ENCODE peak calls at places on chromosomes 12 and 14, in five cellular contexts. One of them, this sample, is unnamed. For H3K36me3, the result is how much of the 10 kb centered on the place peaks cover.

GRCh38 chr12:79274571-79275064 is 410.0 kb downstream of the SYT1 start:
- DNase-seq in Peyer's patch: no peak
- DNase-seq in PC-9: no peak
- DNase-seq in heart right ventricle: no peak
- DNase-seq in upper lobe of right lung: no peak
- DNase-seq in this sample: no peak

GRCh38 chr14:98593361-98593761 is 678.6 kb downstream of the BCL11B start:
- DNase-seq in Peyer's patch: no peak
- DNase-seq in PC-9: no peak
- DNase-seq in heart right ventricle: no peak
- DNase-seq in upper lobe of right lung: no peak
- DNase-seq in this sample: no peak

GRCh38 chr14:103220134-103220981 is 97.1 kb downstream of the TNFAIP2 start:
- DNase-seq in Peyer's patch: no peak
- DNase-seq in PC-9: no peak
- DNase-seq in heart right ventricle: no peak
- DNase-seq in upper lobe of right lung: peak
- DNase-seq in this sample: no peak

GRCh38 chr12:95674088-95674595 is 116.4 kb downstream of the NTN4 start:
- DNase-seq in Peyer's patch: no peak
- DNase-seq in PC-9: no peak
- DNase-seq in heart right ventricle: no peak
- DNase-seq in upper lobe of right lung: no peak
- DNase-seq in this sample: no peak

GRCh38 chr12:25811656-25812126 is 146.8 kb upstream of the RASSF8 start:
- DNase-seq in Peyer's patch: no peak
- DNase-seq in PC-9: no peak
- DNase-seq in heart right ventricle: no peak
- DNase-seq in upper lobe of right lung: no peak
- DNase-seq in this sample: no peak

GRCh38 chr14:100822007-100822406 is 3.9 kb upstream of the MEG3 start:
- DNase-seq in Peyer's patch: no peak
- DNase-seq in PC-9: no peak
- DNase-seq in heart right ventricle: no peak
- DNase-seq in upper lobe of right lung: no peak
- DNase-seq in this sample: no peak

GRCh38 chr12:52097045-52097666 is 17.7 kb downstream of the SMIM41 start:
- DNase-seq in Peyer's patch: no peak
- DNase-seq in PC-9: no peak
- DNase-seq in heart right ventricle: no peak
- DNase-seq in upper lobe of right lung: peak
- DNase-seq in this sample: peak

GRCh38 chr12:22626429-22626828 is 1.5 kb downstream of the ETNK1 start:
- DNase-seq in Peyer's patch: no peak
- DNase-seq in PC-9: no peak
- DNase-seq in heart right ventricle: no peak
- DNase-seq in upper lobe of right lung: no peak
- DNase-seq in this sample: no peak

GRCh38 chr12:110233212-110233903 is 47.7 kb upstream of the ATP2A2 start:
- DNase-seq in Peyer's patch: no peak
- DNase-seq in PC-9: no peak
- DNase-seq in heart right ventricle: no peak
- DNase-seq in upper lobe of right lung: no peak
- DNase-seq in this sample: no peak

GRCh38 chr12:109625131-109625559 is 51.6 kb downstream of the MVK start:
- DNase-seq in Peyer's patch: no peak
- DNase-seq in PC-9: peak
- DNase-seq in heart right ventricle: no peak
- DNase-seq in upper lobe of right lung: no peak
- DNase-seq in this sample: no peak

GRCh38 chr14:94897092-94897491 is 127.2 kb upstream of the GSC start:
- DNase-seq in Peyer's patch: no peak
- DNase-seq in PC-9: no peak
- DNase-seq in heart right ventricle: no peak
- DNase-seq in upper lobe of right lung: no peak
- DNase-seq in this sample: no peak

GRCh38 chr12:54011665-54012532 is 3.1 kb downstream of the HOXC8 start:
- DNase-seq in Peyer's patch: no peak
- DNase-seq in PC-9: no peak
- DNase-seq in heart right ventricle: no peak
- DNase-seq in upper lobe of right lung: no peak
- DNase-seq in this sample: no peak

GRCh38 chr12:98465505-98465904 is 49.9 kb upstream of the TMPO start:
- DNase-seq in Peyer's patch: no peak
- DNase-seq in PC-9: no peak
- DNase-seq in heart right ventricle: no peak
- DNase-seq in upper lobe of right lung: no peak
- DNase-seq in this sample: no peak

GRCh38 chr12:116183741-116184141 is 93.8 kb downstream of the MED13L start:
- DNase-seq in Peyer's patch: no peak
- DNase-seq in PC-9: no peak
- DNase-seq in heart right ventricle: no peak
- DNase-seq in upper lobe of right lung: no peak
- DNase-seq in this sample: no peak

GRCh38 chr12:105897311-105897725 is 241.4 kb downstream of the NUAK1 start:
- DNase-seq in Peyer's patch: no peak
- DNase-seq in PC-9: no peak
- DNase-seq in heart right ventricle: no peak
- DNase-seq in upper lobe of right lung: no peak
- DNase-seq in this sample: no peak

GRCh38 chr12:101325590-101325989 is 45.7 kb downstream of the UTP20 start:
- DNase-seq in Peyer's patch: no peak
- DNase-seq in PC-9: no peak
- DNase-seq in heart right ventricle: no peak
- DNase-seq in upper lobe of right lung: no peak
- DNase-seq in this sample: no peak

GRCh38 chr14:78135450-78135891 is 34.7 kb upstream of the NRXN3 start:
- DNase-seq in Peyer's patch: no peak
- DNase-seq in PC-9: peak
- DNase-seq in heart right ventricle: no peak
- DNase-seq in upper lobe of right lung: no peak
- DNase-seq in this sample: no peak

GRCh38 chr12:120080043-120080400 is 36.5 kb downstream of the RAB35 start:
- DNase-seq in Peyer's patch: no peak
- DNase-seq in PC-9: no peak
- DNase-seq in heart right ventricle: no peak
- DNase-seq in upper lobe of right lung: peak
- DNase-seq in this sample: no peak

GRCh38 chr12:46218509-46219095 is 50.2 kb downstream of the SLC38A1 start:
- DNase-seq in Peyer's patch: no peak
- DNase-seq in PC-9: peak
- DNase-seq in heart right ventricle: no peak
- DNase-seq in upper lobe of right lung: no peak
- DNase-seq in this sample: no peak

GRCh38 chr12:23659151-23659550 is 290.3 kb downstream of the SOX5 start:
- DNase-seq in Peyer's patch: no peak
- DNase-seq in PC-9: no peak
- DNase-seq in heart right ventricle: no peak
- DNase-seq in upper lobe of right lung: no peak
- DNase-seq in this sample: no peak

GRCh38 chr14:76829016-76829365 is 2.8 kb downstream of the LRRC74A start:
- DNase-seq in Peyer's patch: no peak
- DNase-seq in PC-9: no peak
- DNase-seq in heart right ventricle: peak
- DNase-seq in upper lobe of right lung: no peak
- DNase-seq in this sample: peak

GRCh38 chr12:47121146-47121545 is 41.4 kb upstream of the AMIGO2 start:
- DNase-seq in Peyer's patch: no peak
- DNase-seq in PC-9: no peak
- DNase-seq in heart right ventricle: no peak
- DNase-seq in upper lobe of right lung: no peak
- DNase-seq in this sample: no peak

GRCh38 chr14:80172380-80173055 is 38.8 kb downstream of the DIO2 start:
- DNase-seq in Peyer's patch: no peak
- DNase-seq in PC-9: no peak
- DNase-seq in heart right ventricle: no peak
- DNase-seq in upper lobe of right lung: no peak
- DNase-seq in this sample: no peak

GRCh38 chr12:97716356-97716755 is 253.8 kb downstream of the RMST start:
- DNase-seq in Peyer's patch: no peak
- DNase-seq in PC-9: no peak
- DNase-seq in heart right ventricle: no peak
- DNase-seq in upper lobe of right lung: no peak
- DNase-seq in this sample: no peak

GRCh38 chr12:25767613-25768012 is 190.9 kb upstream of the RASSF8 start:
- DNase-seq in Peyer's patch: no peak
- DNase-seq in PC-9: no peak
- DNase-seq in heart right ventricle: no peak
- DNase-seq in upper lobe of right lung: no peak
- DNase-seq in this sample: no peak

GRCh38 chr12:47715877-47716548 is 9.3 kb downstream of the ENDOU start:
- DNase-seq in Peyer's patch: no peak
- DNase-seq in PC-9: no peak
- DNase-seq in heart right ventricle: no peak
- DNase-seq in upper lobe of right lung: no peak
- DNase-seq in this sample: no peak

GRCh38 chr12:119715268-119715620 is 47.3 kb downstream of the PRKAB1 start:
- DNase-seq in Peyer's patch: no peak
- DNase-seq in PC-9: no peak
- DNase-seq in heart right ventricle: no peak
- DNase-seq in upper lobe of right lung: no peak
- DNase-seq in this sample: no peak

GRCh38 chr14:99809864-99810854 is 16.9 kb downstream of the EML1 start:
- DNase-seq in Peyer's patch: no peak
- DNase-seq in PC-9: no peak
- DNase-seq in heart right ventricle: peak
- DNase-seq in upper lobe of right lung: no peak
- DNase-seq in this sample: peak

GRCh38 chr12:51529586-51529985 is 61.4 kb upstream of the SCN8A start:
- DNase-seq in Peyer's patch: no peak
- DNase-seq in PC-9: no peak
- DNase-seq in heart right ventricle: no peak
- DNase-seq in upper lobe of right lung: no peak
- DNase-seq in this sample: no peak

GRCh38 chr12:106082216-106083175 is 56.3 kb downstream of the NUAK1 start:
- DNase-seq in Peyer's patch: no peak
- DNase-seq in PC-9: no peak
- DNase-seq in heart right ventricle: no peak
- DNase-seq in upper lobe of right lung: no peak
- DNase-seq in this sample: no peak

GRCh38 chr12:22702690-22703089 is 77.7 kb downstream of the ETNK1 start:
- DNase-seq in Peyer's patch: no peak
- DNase-seq in PC-9: no peak
- DNase-seq in heart right ventricle: no peak
- DNase-seq in upper lobe of right lung: no peak
- DNase-seq in this sample: no peak

DNA sequence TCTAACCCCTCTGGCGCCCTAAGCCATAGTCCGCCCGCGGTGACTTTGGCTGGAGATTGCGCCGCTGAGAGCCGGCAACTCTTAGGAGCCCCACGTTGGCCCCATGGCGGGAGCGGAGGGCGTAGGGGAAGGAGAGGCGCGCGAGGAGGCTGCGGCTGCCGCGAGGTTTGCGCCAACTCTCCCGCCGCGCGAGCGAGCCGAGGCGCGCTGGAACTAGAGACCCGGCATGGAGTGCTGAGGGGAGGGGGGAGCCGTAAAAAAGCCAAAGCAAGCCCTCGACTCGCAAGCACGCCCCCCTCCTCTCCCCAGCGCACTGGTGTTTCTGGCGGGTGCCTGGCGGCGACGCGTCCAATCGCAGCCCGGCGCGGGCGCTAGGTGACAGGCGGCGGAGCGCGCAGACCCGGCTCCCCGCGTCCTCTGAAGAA is at the start of gene SYT10:
- DNase-seq in Peyer's patch: peak
- DNase-seq in PC-9: no peak
- DNase-seq in heart right ventricle: no peak
- DNase-seq in upper lobe of right lung: peak
- DNase-seq in this sample: no peak
- H3K27ac ChIP-seq in Peyer's patch: no peak
- H3K27ac ChIP-seq in PC-9: no peak
- H3K27ac ChIP-seq in heart right ventricle: no peak
- H3K27ac ChIP-seq in upper lobe of right lung: no peak
- H3K27ac ChIP-seq in this sample: no peak

GRCh38 chr14:67650694-67651093 is 23.7 kb downstream of the VTI1B start:
- DNase-seq in Peyer's patch: no peak
- DNase-seq in PC-9: no peak
- DNase-seq in heart right ventricle: no peak
- DNase-seq in upper lobe of right lung: no peak
- DNase-seq in this sample: no peak

GRCh38 chr14:67653651-67654280 is 20.7 kb downstream of the VTI1B start:
- DNase-seq in Peyer's patch: no peak
- DNase-seq in PC-9: no peak
- DNase-seq in heart right ventricle: no peak
- DNase-seq in upper lobe of right lung: no peak
- DNase-seq in this sample: no peak

GRCh38 chr14:67650161-67650560 is 24.3 kb downstream of the VTI1B start:
- DNase-seq in Peyer's patch: no peak
- DNase-seq in PC-9: no peak
- DNase-seq in heart right ventricle: no peak
- DNase-seq in upper lobe of right lung: no peak
- DNase-seq in this sample: no peak

DNA sequence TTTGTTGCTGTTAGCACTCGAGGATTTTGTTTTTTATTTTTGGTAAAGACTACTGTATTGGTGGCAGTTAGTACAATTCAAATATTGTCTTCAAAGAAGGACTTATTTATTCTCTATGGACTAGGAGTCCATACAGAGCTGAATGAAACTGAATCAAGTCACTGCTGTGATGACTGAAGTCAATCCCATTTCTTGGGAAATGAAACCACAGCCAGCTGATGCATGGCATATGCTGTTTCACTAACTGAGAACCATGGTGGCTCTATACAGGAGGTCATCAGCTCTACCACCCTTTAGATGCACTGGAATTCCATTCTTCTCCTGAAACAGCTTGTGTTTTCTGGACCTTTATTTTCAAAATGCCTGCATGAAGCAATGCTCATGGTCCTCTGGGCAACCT is 22.2 kb downstream of the VTI1B start:
- DNase-seq in Peyer's patch: no peak
- DNase-seq in PC-9: no peak
- DNase-seq in heart right ventricle: no peak
- DNase-seq in upper lobe of right lung: no peak
- DNase-seq in this sample: no peak
- H3K36me3 ChIP-seq in Peyer's patch: under half
- H3K36me3 ChIP-seq in PC-9: under half
- H3K36me3 ChIP-seq in heart right ventricle: under half
- H3K36me3 ChIP-seq in upper lobe of right lung: half or more
- H3K36me3 ChIP-seq in this sample: half or more

DNA sequence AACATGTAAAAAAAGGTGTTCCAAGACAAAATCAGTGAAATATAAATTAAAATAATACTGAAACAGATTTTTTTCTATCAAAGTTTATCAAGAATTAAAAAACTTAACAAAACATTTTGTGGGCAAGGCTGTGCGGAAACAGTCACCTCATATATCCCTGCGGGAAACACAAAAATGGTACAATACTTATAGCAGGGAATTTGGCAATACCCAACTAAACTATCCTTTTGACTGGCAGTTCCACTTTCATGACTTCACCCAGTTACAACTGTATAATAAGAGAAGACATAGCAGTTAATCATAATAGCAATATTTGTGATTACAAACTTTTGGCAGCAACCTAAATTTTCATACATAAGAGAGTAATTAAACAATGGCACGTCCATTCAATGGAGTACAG is 121.5 kb upstream of the EGLN3 start:
- DNase-seq in Peyer's patch: no peak
- DNase-seq in PC-9: no peak
- DNase-seq in heart right ventricle: no peak
- DNase-seq in upper lobe of right lung: no peak
- DNase-seq in this sample: no peak
- H3K27ac ChIP-seq in Peyer's patch: no peak
- H3K27ac ChIP-seq in PC-9: no peak
- H3K27ac ChIP-seq in heart right ventricle: no peak
- H3K27ac ChIP-seq in upper lobe of right lung: no peak
- H3K27ac ChIP-seq in this sample: no peak

GRCh38 chr14:92948647-92949046 is 25.7 kb downstream of the CHGA start:
- DNase-seq in Peyer's patch: no peak
- DNase-seq in PC-9: no peak
- DNase-seq in heart right ventricle: no peak
- DNase-seq in upper lobe of right lung: no peak
- DNase-seq in this sample: no peak
- H3K36me3 ChIP-seq in Peyer's patch: under half
- H3K36me3 ChIP-seq in PC-9: under half
- H3K36me3 ChIP-seq in heart right ventricle: under half
- H3K36me3 ChIP-seq in upper lobe of right lung: half or more
- H3K36me3 ChIP-seq in this sample: under half